ENCODE peak calls at places on chromosomes 3 and 15, in ten cellular contexts. One of them, this sample, is unnamed.

GRCh38 chr15:51982013-51982769 is 10.6 kb upstream of the LEO1 start:
- DNase-seq in fibroblast of lung: peak; percentile 69
- DNase-seq in pancreas: no peak
- DNase-seq in cardiac muscle cell: peak; percentile 90
- DNase-seq in upper lobe of right lung: no peak
- DNase-seq in sigmoid colon: no peak
- DNase-seq in IMR-90: peak; percentile 82
- DNase-seq in psoas muscle: peak; percentile 54
- DNase-seq in uterus: peak; percentile 22
- DNase-seq in Peyer's patch: no peak
- DNase-seq in this sample: no peak

GRCh38 chr3:146882206-146882605 is 277.1 kb upstream of the PLSCR5 start:
- DNase-seq in cardiac muscle cell: no peak
- DNase-seq in Peyer's patch: no peak
- DNase-seq in fibroblast of lung: no peak
- DNase-seq in upper lobe of right lung: no peak
- DNase-seq in IMR-90: no peak
- DNase-seq in sigmoid colon: no peak
- DNase-seq in uterus: no peak
- DNase-seq in psoas muscle: no peak
- DNase-seq in pancreas: no peak
- DNase-seq in this sample: no peak

GRCh38 chr3:183698318-183698731 is 728 bp downstream of the YEATS2 start:
- DNase-seq in cardiac muscle cell: peak; percentile 51
- DNase-seq in Peyer's patch: peak; percentile 54
- DNase-seq in uterus: peak; percentile 24
- DNase-seq in upper lobe of right lung: no peak
- DNase-seq in sigmoid colon: peak; percentile 70
- DNase-seq in IMR-90: peak; percentile 35
- DNase-seq in pancreas: peak; percentile 26
- DNase-seq in fibroblast of lung: peak; percentile 36
- DNase-seq in psoas muscle: no peak
- DNase-seq in this sample: peak; percentile 61

GRCh38 chr3:126956866-126957650 is 25.9 kb upstream of the PLXNA1 start:
- DNase-seq in IMR-90: no peak
- DNase-seq in upper lobe of right lung: peak; percentile 40
- DNase-seq in pancreas: no peak
- DNase-seq in Peyer's patch: peak; percentile 46
- DNase-seq in psoas muscle: peak; percentile 29
- DNase-seq in cardiac muscle cell: no peak
- DNase-seq in uterus: no peak
- DNase-seq in fibroblast of lung: no peak
- DNase-seq in sigmoid colon: peak; percentile 56
- DNase-seq in this sample: no peak

GRCh38 chr15:90031231-90031791 is 30.2 kb downstream of the ZNF710 start:
- DNase-seq in psoas muscle: no peak
- DNase-seq in Peyer's patch: peak; percentile 48
- DNase-seq in fibroblast of lung: peak; percentile 18
- DNase-seq in sigmoid colon: peak; percentile 48
- DNase-seq in IMR-90: peak; percentile 11
- DNase-seq in uterus: no peak
- DNase-seq in upper lobe of right lung: peak; percentile 35
- DNase-seq in cardiac muscle cell: peak; percentile 81
- DNase-seq in pancreas: no peak
- DNase-seq in this sample: peak; percentile 52

GRCh38 chr3:19931180-19931692 is 2.8 kb downstream of the EFHB start:
- DNase-seq in sigmoid colon: no peak
- DNase-seq in psoas muscle: no peak
- DNase-seq in pancreas: no peak
- DNase-seq in upper lobe of right lung: no peak
- DNase-seq in fibroblast of lung: no peak
- DNase-seq in uterus: no peak
- DNase-seq in Peyer's patch: no peak
- DNase-seq in IMR-90: no peak
- DNase-seq in cardiac muscle cell: no peak
- DNase-seq in this sample: no peak

GRCh38 chr15:81281925-81282895 is 41.7 kb downstream of the STARD5 start:
- DNase-seq in IMR-90: no peak
- DNase-seq in cardiac muscle cell: no peak
- DNase-seq in upper lobe of right lung: no peak
- DNase-seq in psoas muscle: no peak
- DNase-seq in Peyer's patch: peak; percentile 29
- DNase-seq in pancreas: peak; percentile 6
- DNase-seq in uterus: peak; percentile 13
- DNase-seq in sigmoid colon: no peak
- DNase-seq in fibroblast of lung: no peak
- DNase-seq in this sample: no peak

GRCh38 chr3:179717219-179717618 is 64.4 kb downstream of the USP13 start:
- DNase-seq in upper lobe of right lung: no peak
- DNase-seq in cardiac muscle cell: peak; percentile 9
- DNase-seq in pancreas: no peak
- DNase-seq in IMR-90: no peak
- DNase-seq in uterus: no peak
- DNase-seq in fibroblast of lung: no peak
- DNase-seq in sigmoid colon: no peak
- DNase-seq in psoas muscle: no peak
- DNase-seq in Peyer's patch: no peak
- DNase-seq in this sample: no peak

GRCh38 chr3:14520149-14520548 is 20.0 kb downstream of the GRIP2 start:
- DNase-seq in IMR-90: no peak
- DNase-seq in Peyer's patch: peak; percentile 24
- DNase-seq in upper lobe of right lung: peak; percentile 42
- DNase-seq in pancreas: no peak
- DNase-seq in psoas muscle: peak; percentile 43
- DNase-seq in sigmoid colon: peak; percentile 55
- DNase-seq in uterus: no peak
- DNase-seq in cardiac muscle cell: no peak
- DNase-seq in fibroblast of lung: no peak
- DNase-seq in this sample: peak; percentile 39

GRCh38 chr15:92365079-92365478 is 28.6 kb upstream of the ST8SIA2 start:
- DNase-seq in sigmoid colon: no peak
- DNase-seq in cardiac muscle cell: peak; percentile 11
- DNase-seq in Peyer's patch: no peak
- DNase-seq in pancreas: no peak
- DNase-seq in uterus: no peak
- DNase-seq in fibroblast of lung: peak; percentile 67
- DNase-seq in upper lobe of right lung: no peak
- DNase-seq in IMR-90: no peak
- DNase-seq in psoas muscle: no peak
- DNase-seq in this sample: no peak

GRCh38 chr15:67382723-67383122 is 128.1 kb downstream of the IQCH start:
- DNase-seq in cardiac muscle cell: no peak
- DNase-seq in upper lobe of right lung: no peak
- DNase-seq in fibroblast of lung: no peak
- DNase-seq in uterus: no peak
- DNase-seq in Peyer's patch: no peak
- DNase-seq in sigmoid colon: no peak
- DNase-seq in pancreas: no peak
- DNase-seq in IMR-90: no peak
- DNase-seq in psoas muscle: no peak
- DNase-seq in this sample: no peak

GRCh38 chr15:67384761-67385160 is 130.2 kb downstream of the IQCH start:
- DNase-seq in IMR-90: no peak
- DNase-seq in sigmoid colon: no peak
- DNase-seq in psoas muscle: no peak
- DNase-seq in cardiac muscle cell: no peak
- DNase-seq in Peyer's patch: no peak
- DNase-seq in upper lobe of right lung: no peak
- DNase-seq in fibroblast of lung: no peak
- DNase-seq in uterus: no peak
- DNase-seq in pancreas: no peak
- DNase-seq in this sample: no peak

GRCh38 chr15:67385971-67386370 is 131.4 kb downstream of the IQCH start:
- DNase-seq in fibroblast of lung: no peak
- DNase-seq in pancreas: no peak
- DNase-seq in IMR-90: no peak
- DNase-seq in Peyer's patch: no peak
- DNase-seq in sigmoid colon: no peak
- DNase-seq in uterus: no peak
- DNase-seq in cardiac muscle cell: no peak
- DNase-seq in psoas muscle: no peak
- DNase-seq in upper lobe of right lung: no peak
- DNase-seq in this sample: no peak

GRCh38 chr15:67381416-67382045 is 126.9 kb downstream of the IQCH start:
- DNase-seq in fibroblast of lung: no peak
- DNase-seq in Peyer's patch: no peak
- DNase-seq in psoas muscle: no peak
- DNase-seq in IMR-90: no peak
- DNase-seq in pancreas: no peak
- DNase-seq in sigmoid colon: no peak
- DNase-seq in uterus: no peak
- DNase-seq in cardiac muscle cell: no peak
- DNase-seq in upper lobe of right lung: no peak
- DNase-seq in this sample: no peak

GRCh38 chr15:67383903-67384302 is 129.3 kb downstream of the IQCH start:
- DNase-seq in cardiac muscle cell: peak; percentile 19
- DNase-seq in pancreas: no peak
- DNase-seq in upper lobe of right lung: no peak
- DNase-seq in sigmoid colon: no peak
- DNase-seq in psoas muscle: no peak
- DNase-seq in IMR-90: peak; percentile 19
- DNase-seq in uterus: no peak
- DNase-seq in fibroblast of lung: no peak
- DNase-seq in Peyer's patch: no peak
- DNase-seq in this sample: no peak
- TF ChIP-seq CTCF in cardiac muscle cell: no peak
- TF ChIP-seq CTCF in pancreas: no peak
- TF ChIP-seq CTCF in upper lobe of right lung: no peak
- TF ChIP-seq CTCF in sigmoid colon: no peak
- TF ChIP-seq CTCF in psoas muscle: no peak
- TF ChIP-seq CTCF in IMR-90: peak; percentile 42
- TF ChIP-seq CTCF in uterus: no peak
- TF ChIP-seq CTCF in fibroblast of lung: peak; percentile 17
- TF ChIP-seq CTCF in Peyer's patch: no peak
- TF ChIP-seq CTCF in this sample: no peak

GRCh38 chr3:5569152-5569551 is 381.6 kb downstream of the EDEM1 start:
- DNase-seq in psoas muscle: no peak
- DNase-seq in fibroblast of lung: no peak
- DNase-seq in pancreas: no peak
- DNase-seq in Peyer's patch: no peak
- DNase-seq in uterus: no peak
- DNase-seq in upper lobe of right lung: no peak
- DNase-seq in cardiac muscle cell: no peak
- DNase-seq in IMR-90: no peak
- DNase-seq in sigmoid colon: no peak
- DNase-seq in this sample: no peak
- H3K36me3 ChIP-seq in psoas muscle: no peaks in the 10 kb centered on the region
- H3K36me3 ChIP-seq in fibroblast of lung: no peaks in the 10 kb centered on the region
- H3K36me3 ChIP-seq in pancreas: no peaks in the 10 kb centered on the region
- H3K36me3 ChIP-seq in Peyer's patch: no peaks in the 10 kb centered on the region
- H3K36me3 ChIP-seq in uterus: no peaks in the 10 kb centered on the region
- H3K36me3 ChIP-seq in upper lobe of right lung: no peaks in the 10 kb centered on the region
- H3K36me3 ChIP-seq in cardiac muscle cell: no peaks in the 10 kb centered on the region
- H3K36me3 ChIP-seq in IMR-90: no peaks in the 10 kb centered on the region
- H3K36me3 ChIP-seq in sigmoid colon: no peaks in the 10 kb centered on the region
- H3K36me3 ChIP-seq in this sample: no peaks in the 10 kb centered on the region

DNA sequence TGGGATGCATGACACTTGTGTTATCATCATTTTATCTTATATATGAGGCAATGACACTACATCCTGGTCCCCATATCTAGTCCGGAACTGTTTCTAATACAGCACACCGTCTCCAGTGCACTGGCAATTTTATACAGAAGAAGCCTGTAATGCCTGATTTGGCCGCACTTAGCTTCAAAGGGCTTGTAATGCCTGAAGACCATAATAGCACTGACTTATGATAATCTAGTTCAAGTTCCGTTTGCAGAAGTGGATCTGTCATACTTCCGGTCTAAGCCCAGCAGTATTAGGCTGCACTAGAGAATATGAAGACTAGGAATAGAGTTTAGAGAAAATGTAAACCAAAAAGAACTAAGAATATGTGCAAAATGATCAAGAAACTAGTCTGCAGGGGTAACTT is 1.3 kb downstream of the BNIP2 start:
- DNase-seq in sigmoid colon: no peak
- DNase-seq in cardiac muscle cell: peak; percentile 57
- DNase-seq in Peyer's patch: no peak
- DNase-seq in IMR-90: peak; percentile 44
- DNase-seq in pancreas: no peak
- DNase-seq in upper lobe of right lung: no peak
- DNase-seq in psoas muscle: no peak
- DNase-seq in fibroblast of lung: peak; percentile 38
- DNase-seq in uterus: no peak
- DNase-seq in this sample: no peak
- TF ChIP-seq CTCF in sigmoid colon: no peak
- TF ChIP-seq CTCF in cardiac muscle cell: no peak
- TF ChIP-seq CTCF in Peyer's patch: no peak
- TF ChIP-seq CTCF in IMR-90: no peak
- TF ChIP-seq CTCF in pancreas: no peak
- TF ChIP-seq CTCF in upper lobe of right lung: no peak
- TF ChIP-seq CTCF in psoas muscle: no peak
- TF ChIP-seq CTCF in fibroblast of lung: no peak
- TF ChIP-seq CTCF in uterus: no peak
- TF ChIP-seq CTCF in this sample: no peak

GRCh38 chr3:47343471-47343971 is 37.3 kb upstream of the PTPN23 start:
- DNase-seq in fibroblast of lung: no peak
- DNase-seq in Peyer's patch: no peak
- DNase-seq in upper lobe of right lung: no peak
- DNase-seq in psoas muscle: no peak
- DNase-seq in sigmoid colon: no peak
- DNase-seq in cardiac muscle cell: no peak
- DNase-seq in IMR-90: no peak
- DNase-seq in uterus: no peak
- DNase-seq in pancreas: no peak
- DNase-seq in this sample: no peak

GRCh38 chr3:47347217-47347801 is 33.5 kb upstream of the PTPN23 start:
- DNase-seq in Peyer's patch: no peak
- DNase-seq in fibroblast of lung: peak; percentile 82
- DNase-seq in IMR-90: peak; percentile 79
- DNase-seq in uterus: no peak
- DNase-seq in pancreas: no peak
- DNase-seq in psoas muscle: no peak
- DNase-seq in sigmoid colon: peak; percentile 18
- DNase-seq in upper lobe of right lung: no peak
- DNase-seq in cardiac muscle cell: peak; percentile 82
- DNase-seq in this sample: no peak

GRCh38 chr3:47342156-47342555 is 38.7 kb upstream of the PTPN23 start:
- DNase-seq in upper lobe of right lung: no peak
- DNase-seq in uterus: no peak
- DNase-seq in fibroblast of lung: peak; percentile 64
- DNase-seq in pancreas: no peak
- DNase-seq in cardiac muscle cell: peak; percentile 12
- DNase-seq in IMR-90: no peak
- DNase-seq in sigmoid colon: peak; percentile 43
- DNase-seq in Peyer's patch: no peak
- DNase-seq in psoas muscle: no peak
- DNase-seq in this sample: no peak

GRCh38 chr3:47342812-47343211 is 38.0 kb upstream of the PTPN23 start:
- DNase-seq in pancreas: no peak
- DNase-seq in psoas muscle: no peak
- DNase-seq in upper lobe of right lung: no peak
- DNase-seq in IMR-90: no peak
- DNase-seq in fibroblast of lung: no peak
- DNase-seq in Peyer's patch: no peak
- DNase-seq in cardiac muscle cell: no peak
- DNase-seq in uterus: no peak
- DNase-seq in sigmoid colon: peak; percentile 11
- DNase-seq in this sample: no peak

DNA sequence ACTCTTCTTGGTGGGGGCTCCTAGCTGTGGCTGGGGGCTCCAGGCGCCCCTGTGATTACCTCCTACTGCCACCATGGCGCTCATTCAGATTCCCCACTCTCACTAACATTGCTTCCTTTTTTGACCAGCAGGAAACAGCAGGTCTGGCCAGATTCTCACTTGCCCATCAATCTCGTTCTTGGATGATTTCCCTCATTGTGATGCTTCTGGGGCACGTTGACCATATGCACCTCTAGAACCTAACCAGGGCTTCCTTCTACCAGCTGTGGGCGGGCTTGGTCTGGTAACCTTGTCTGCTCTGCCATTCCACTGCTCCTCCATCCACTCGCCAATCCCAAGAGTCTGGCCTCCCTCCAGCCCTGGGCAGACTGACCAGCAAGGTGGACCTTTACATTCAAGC is 35.9 kb upstream of the PTPN23 start:
- DNase-seq in sigmoid colon: peak; percentile 30
- DNase-seq in psoas muscle: no peak
- DNase-seq in Peyer's patch: no peak
- DNase-seq in upper lobe of right lung: no peak
- DNase-seq in IMR-90: no peak
- DNase-seq in uterus: peak; percentile 26
- DNase-seq in cardiac muscle cell: no peak
- DNase-seq in fibroblast of lung: no peak
- DNase-seq in pancreas: no peak
- DNase-seq in this sample: no peak
- H3K36me3 ChIP-seq in sigmoid colon: peaks cover 29% of the 10 kb centered on the region
- H3K36me3 ChIP-seq in psoas muscle: peaks cover 65% of the 10 kb centered on the region
- H3K36me3 ChIP-seq in Peyer's patch: peaks cover 54% of the 10 kb centered on the region
- H3K36me3 ChIP-seq in upper lobe of right lung: peaks cover 49% of the 10 kb centered on the region
- H3K36me3 ChIP-seq in IMR-90: peaks cover 28% of the 10 kb centered on the region
- H3K36me3 ChIP-seq in uterus: no peaks in the 10 kb centered on the region
- H3K36me3 ChIP-seq in cardiac muscle cell: peaks cover 6% of the 10 kb centered on the region
- H3K36me3 ChIP-seq in fibroblast of lung: peaks cover 16% of the 10 kb centered on the region
- H3K36me3 ChIP-seq in pancreas: peaks cover 16% of the 10 kb centered on the region
- H3K36me3 ChIP-seq in this sample: peaks cover 3% of the 10 kb centered on the region